ENCODE peak calls at places on chromosomes 5 and 9, in four cellular contexts. M is SK-N-SH, O is lower lobe of right lung, V is brain microvascular endothelial cell. D is an unnamed sample.
A peak's percentile ranks its signal among the peaks of the same experiment; 100 is the strongest.

GRCh38 chr9:72276429-72276828 is 88.6 kb downstream of the ZFAND5 start:
- DNase-seq in M (no peak), O (no peak), V (no peak), D (no peak)

GRCh38 chr9:79962150-79962549 is 390.4 kb downstream of the TLE4 start:
- DNase-seq in V (no peak), O (no peak), M (no peak), D (no peak)

GRCh38 chr5:159902444-159903121 is 13.7 kb upstream of the ADRA1B start:
- DNase-seq in V (peak; percentile 76), M (no peak), O (no peak), D (no peak)

GRCh38 chr5:53378590-53379247 is 101.7 kb upstream of the FST start:
- DNase-seq in O (no peak), M (no peak), V (no peak), D (no peak)

GRCh38 chr9:21317956-21318923 is 13.1 kb upstream of the IFNA5 start:
- DNase-seq in M (peak; percentile 30), V (peak; percentile 36), O (no peak), D (no peak)

GRCh38 chr5:38845555-38846378 is at the start of gene OSMR:
- DNase-seq in V (peak; percentile 96), O (peak; percentile 93), M (peak; percentile 62), D (peak; percentile 81)

GRCh38 chr5:61289669-61290363 is 42.2 kb upstream of the ZSWIM6 start:
- DNase-seq in V (no peak), O (no peak), M (no peak), D (no peak)

GRCh38 chr5:81787843-81788242 is 36.9 kb upstream of the SSBP2 start:
- DNase-seq in V (peak; percentile 55), O (no peak), M (no peak), D (peak; percentile 22)

GRCh38 chr5:31449175-31449574 is 82.7 kb downstream of the DROSHA start:
- DNase-seq in V (peak; percentile 7), O (no peak), M (no peak), D (no peak)

DNA sequence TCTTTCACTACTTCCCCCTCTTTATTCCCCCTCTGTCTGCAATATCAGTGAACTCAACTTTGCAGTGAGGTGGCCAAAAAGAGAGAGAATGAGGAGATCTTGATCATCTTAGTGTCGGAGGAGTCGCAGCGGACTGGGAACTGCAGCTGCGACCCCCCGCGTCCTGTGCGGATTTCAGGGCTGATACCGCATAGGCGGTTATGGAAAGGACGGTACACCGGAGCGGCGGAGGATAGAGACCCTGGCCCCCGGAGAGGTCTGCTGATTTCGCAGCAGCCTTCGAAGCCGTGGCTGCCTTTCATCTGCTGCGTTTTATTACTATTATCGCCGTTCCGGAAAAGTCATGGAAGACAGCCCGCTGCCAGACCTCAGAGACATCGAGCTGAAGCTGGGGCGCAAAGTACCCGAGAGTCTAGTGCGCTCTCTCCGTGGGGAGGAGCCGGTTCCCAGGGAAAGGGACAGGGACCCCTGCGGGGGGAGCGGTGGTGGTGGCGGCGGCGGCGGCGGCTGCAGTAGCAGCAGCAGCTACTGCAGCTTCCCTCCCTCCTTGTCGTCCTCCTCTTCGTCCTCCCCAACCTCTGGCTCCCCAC is 648 bp downstream of the LURAP1L start:
- DNase-seq in M (peak; percentile 69), O (peak; percentile 42), V (peak; percentile 8), D (peak; percentile 28)
- H3K4me3 ChIP-seq in M (peak overlapping the region; percentile 74), O (peak overlapping the region; percentile 76), V (peak overlapping the region; percentile 78), D (peak overlapping the region; percentile 80)

GRCh38 chr5:18546570-18546969 is 912.3 kb downstream of the TAF11L14 start:
- DNase-seq in V (no peak), M (peak; percentile 21), O (no peak), D (peak; percentile 10)
- H3K27me3 ChIP-seq in V (no peaks in the 10 kb centered on the region), M (no peaks in the 10 kb centered on the region), O (no peaks in the 10 kb centered on the region), D (no peaks in the 10 kb centered on the region)

GRCh38 chr5:150204588-150204960 is 14.7 kb downstream of the SLC6A7 start:
- DNase-seq in M (no peak), V (no peak), O (no peak), D (no peak)
- H3K36me3 ChIP-seq in M (no peaks in the 10 kb centered on the region), V (no peaks in the 10 kb centered on the region), O (no peaks in the 10 kb centered on the region), D (no peaks in the 10 kb centered on the region)

GRCh38 chr9:5301544-5301943 is 3.0 kb downstream of the RLN2 start:
- DNase-seq in M (no peak), O (no peak), V (no peak), D (no peak)
- H3K4me3 ChIP-seq in M (no peak overlapping the region), O (no peak overlapping the region), V (no peak overlapping the region), D (no peak overlapping the region)

GRCh38 chr5:40084614-40085013 is 595.1 kb upstream of the PTGER4 start:
- DNase-seq in V (no peak), M (no peak), O (no peak), D (no peak)
- H3K27me3 ChIP-seq in V (no peaks in the 10 kb centered on the region), M (no peaks in the 10 kb centered on the region), O (peaks cover 4% of the 10 kb centered on the region), D (no peaks in the 10 kb centered on the region)

DNA sequence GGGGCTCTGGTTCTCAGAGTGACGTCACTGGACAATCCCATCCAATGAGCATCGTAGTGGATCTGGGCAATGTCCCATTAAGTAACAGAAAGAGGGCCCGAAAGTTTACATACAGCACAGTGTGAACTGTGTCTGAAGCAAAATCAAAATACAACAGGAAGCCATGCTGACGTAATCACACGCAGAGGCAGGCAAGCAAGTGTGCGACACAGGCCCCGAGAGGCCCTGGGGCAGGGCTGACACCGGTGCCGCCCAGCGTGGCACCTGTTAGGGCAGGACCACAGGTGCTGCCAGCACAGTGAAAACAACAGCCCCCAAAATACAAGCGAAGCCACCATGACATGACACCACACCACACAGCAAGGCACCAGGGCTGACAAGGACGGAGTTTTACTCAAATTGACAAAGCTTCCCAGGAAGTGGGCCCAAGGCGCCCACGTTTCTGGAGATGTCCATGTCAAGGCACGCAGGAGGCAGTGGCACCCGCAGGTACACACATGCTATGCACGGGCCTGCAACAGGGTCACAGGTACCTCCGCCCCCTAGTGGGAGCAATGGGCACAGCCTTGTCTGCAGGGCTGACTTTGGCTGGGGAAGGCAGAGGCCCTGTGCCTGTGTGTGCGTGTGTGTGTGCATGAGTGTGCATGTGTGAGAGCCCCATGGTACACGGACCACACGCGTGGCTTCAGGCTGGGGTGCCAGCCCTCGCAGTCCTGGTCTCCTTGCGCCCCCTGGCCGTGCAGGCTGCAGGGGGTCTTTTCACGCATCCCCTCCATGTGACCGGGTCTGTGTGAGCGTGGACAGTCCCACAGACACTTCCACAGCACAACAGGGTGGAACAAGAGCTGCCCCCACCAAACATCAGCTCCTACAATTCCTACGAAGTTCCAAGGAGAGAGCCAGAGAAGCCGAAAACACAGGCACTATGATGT is 19.6 kb downstream of the QSOX2 start:
- DNase-seq in O (peak; percentile 67), V (peak; percentile 41), M (peak; percentile 88), D (peak; percentile 96)
- H3K36me3 ChIP-seq in O (peaks cover 34% of the 10 kb centered on the region), V (peaks cover 4% of the 10 kb centered on the region), M (peaks cover 31% of the 10 kb centered on the region), D (peaks cover 2% of the 10 kb centered on the region)

GRCh38 chr9:37286530-37287175 is 135.8 kb upstream of the GRHPR start:
- DNase-seq in M (no peak), O (no peak), V (no peak), D (no peak)

GRCh38 chr9:37290881-37291485 is 131.5 kb upstream of the GRHPR start:
- DNase-seq in V (peak; percentile 28), O (no peak), M (no peak), D (no peak)

GRCh38 chr9:37287317-37287716 is 135.2 kb upstream of the GRHPR start:
- DNase-seq in O (no peak), M (no peak), V (no peak), D (no peak)

GRCh38 chr9:37290366-37290765 is 132.1 kb upstream of the GRHPR start:
- DNase-seq in V (no peak), O (no peak), M (no peak), D (no peak)

DNA sequence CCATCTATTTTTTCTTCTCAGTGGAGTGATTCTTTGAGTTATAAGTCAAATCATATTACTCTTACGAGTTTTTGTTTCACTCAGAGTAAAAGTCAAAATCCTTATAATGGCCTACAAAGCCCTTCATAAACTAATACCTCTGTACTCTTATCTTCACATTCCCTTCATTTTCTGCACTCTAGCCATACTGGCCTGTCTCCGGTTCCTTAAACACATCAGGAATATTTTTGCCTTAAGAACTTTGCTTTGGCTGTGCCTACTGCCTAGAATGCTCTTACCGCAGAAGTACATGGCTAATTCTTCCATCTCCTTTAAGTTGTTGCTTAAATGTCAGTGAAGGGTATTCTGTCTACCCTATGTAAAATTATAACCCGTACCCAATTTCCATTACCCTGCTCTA is 132.9 kb upstream of the GRHPR start:
- DNase-seq in O (no peak), M (no peak), V (no peak), D (no peak)
- H3K4me3 ChIP-seq in O (no peak overlapping the region), M (no peak overlapping the region), V (no peak overlapping the region), D (no peak overlapping the region)

GRCh38 chr9:133304477-133305377 is 29.7 kb upstream of the ABO start:
- DNase-seq in M (no peak), O (no peak), V (no peak), D (no peak)
- H3K27me3 ChIP-seq in M (peaks cover 13% of the 10 kb centered on the region), O (no peaks in the 10 kb centered on the region), V (no peaks in the 10 kb centered on the region), D (no peaks in the 10 kb centered on the region)

D was measured in H7.